ENCODE peak calls at places on chromosome 3, in six cellular contexts. One of them, this sample, is unnamed.

GRCh38 chr3:120780977-120781376 is 38.4 kb downstream of the GTF2E1 start:
- DNase-seq in CD8-positive, alpha-beta memory T cell: no peak
- DNase-seq in effector memory CD4-positive, alpha-beta T cell: no peak
- DNase-seq in body of pancreas: peak; percentile 3
- DNase-seq in naive thymus-derived CD4-positive, alpha-beta T cell: no peak
- DNase-seq in SJSA1: peak; percentile 69
- DNase-seq in this sample: peak; percentile 10

GRCh38 chr3:186966406-186966805 is 36.1 kb downstream of the ST6GAL1 start:
- DNase-seq in CD8-positive, alpha-beta memory T cell: no peak
- DNase-seq in effector memory CD4-positive, alpha-beta T cell: no peak
- DNase-seq in body of pancreas: no peak
- DNase-seq in naive thymus-derived CD4-positive, alpha-beta T cell: no peak
- DNase-seq in SJSA1: no peak
- DNase-seq in this sample: peak; percentile 56

GRCh38 chr3:64651791-64652241 is 36.0 kb downstream of the ADAMTS9 start:
- DNase-seq in CD8-positive, alpha-beta memory T cell: no peak
- DNase-seq in effector memory CD4-positive, alpha-beta T cell: no peak
- DNase-seq in body of pancreas: peak; percentile 27
- DNase-seq in naive thymus-derived CD4-positive, alpha-beta T cell: no peak
- DNase-seq in SJSA1: no peak
- DNase-seq in this sample: no peak

GRCh38 chr3:25610779-25611178 is 53.9 kb downstream of the TOP2B start:
- DNase-seq in CD8-positive, alpha-beta memory T cell: no peak
- DNase-seq in effector memory CD4-positive, alpha-beta T cell: no peak
- DNase-seq in body of pancreas: no peak
- DNase-seq in naive thymus-derived CD4-positive, alpha-beta T cell: no peak
- DNase-seq in SJSA1: no peak
- DNase-seq in this sample: no peak

GRCh38 chr3:10284496-10284895 is 8.3 kb downstream of the GHRL start:
- DNase-seq in CD8-positive, alpha-beta memory T cell: peak; percentile 14
- DNase-seq in effector memory CD4-positive, alpha-beta T cell: peak; percentile 40
- DNase-seq in body of pancreas: no peak
- DNase-seq in naive thymus-derived CD4-positive, alpha-beta T cell: no peak
- DNase-seq in SJSA1: no peak
- DNase-seq in this sample: no peak

GRCh38 chr3:12944413-12944812 is 103.0 kb upstream of the RPL32 start:
- DNase-seq in CD8-positive, alpha-beta memory T cell: no peak
- DNase-seq in effector memory CD4-positive, alpha-beta T cell: no peak
- DNase-seq in body of pancreas: no peak
- DNase-seq in naive thymus-derived CD4-positive, alpha-beta T cell: no peak
- DNase-seq in SJSA1: no peak
- DNase-seq in this sample: no peak

GRCh38 chr3:112847692-112848091 is 1.0 kb upstream of the CD200R1L start:
- DNase-seq in CD8-positive, alpha-beta memory T cell: peak; percentile 7
- DNase-seq in effector memory CD4-positive, alpha-beta T cell: peak; percentile 28
- DNase-seq in body of pancreas: no peak
- DNase-seq in naive thymus-derived CD4-positive, alpha-beta T cell: peak; percentile 6
- DNase-seq in SJSA1: no peak
- DNase-seq in this sample: no peak

GRCh38 chr3:146464783-146465182 is 4.6 kb downstream of the PLSCR2 start:
- DNase-seq in CD8-positive, alpha-beta memory T cell: no peak
- DNase-seq in effector memory CD4-positive, alpha-beta T cell: no peak
- DNase-seq in body of pancreas: no peak
- DNase-seq in naive thymus-derived CD4-positive, alpha-beta T cell: no peak
- DNase-seq in SJSA1: no peak
- DNase-seq in this sample: no peak

GRCh38 chr3:134084230-134084950 is 54.7 kb upstream of the SLCO2A1 start:
- DNase-seq in CD8-positive, alpha-beta memory T cell: no peak
- DNase-seq in effector memory CD4-positive, alpha-beta T cell: no peak
- DNase-seq in body of pancreas: no peak
- DNase-seq in naive thymus-derived CD4-positive, alpha-beta T cell: no peak
- DNase-seq in SJSA1: no peak
- DNase-seq in this sample: no peak

GRCh38 chr3:179045719-179046402 is 25.7 kb downstream of the ZMAT3 start:
- DNase-seq in CD8-positive, alpha-beta memory T cell: no peak
- DNase-seq in effector memory CD4-positive, alpha-beta T cell: no peak
- DNase-seq in body of pancreas: no peak
- DNase-seq in naive thymus-derived CD4-positive, alpha-beta T cell: no peak
- DNase-seq in SJSA1: no peak
- DNase-seq in this sample: peak; percentile 14

GRCh38 chr3:180594631-180595348 is 7.2 kb upstream of the TTC14 start:
- DNase-seq in CD8-positive, alpha-beta memory T cell: no peak
- DNase-seq in effector memory CD4-positive, alpha-beta T cell: no peak
- DNase-seq in body of pancreas: no peak
- DNase-seq in naive thymus-derived CD4-positive, alpha-beta T cell: no peak
- DNase-seq in SJSA1: peak; percentile 2
- DNase-seq in this sample: no peak

GRCh38 chr3:37993811-37994638 is 3.4 kb downstream of the VILL start:
- DNase-seq in CD8-positive, alpha-beta memory T cell: peak; percentile 53
- DNase-seq in effector memory CD4-positive, alpha-beta T cell: peak; percentile 47
- DNase-seq in body of pancreas: peak; percentile 74
- DNase-seq in naive thymus-derived CD4-positive, alpha-beta T cell: peak; percentile 51
- DNase-seq in SJSA1: no peak
- DNase-seq in this sample: no peak

GRCh38 chr3:73685061-73685460 is 60.3 kb upstream of the PDZRN3 start:
- DNase-seq in CD8-positive, alpha-beta memory T cell: no peak
- DNase-seq in effector memory CD4-positive, alpha-beta T cell: no peak
- DNase-seq in body of pancreas: no peak
- DNase-seq in naive thymus-derived CD4-positive, alpha-beta T cell: no peak
- DNase-seq in SJSA1: no peak
- DNase-seq in this sample: peak; percentile 91

GRCh38 chr3:184937611-184938010 is 125.6 kb downstream of the VPS8 start:
- DNase-seq in CD8-positive, alpha-beta memory T cell: no peak
- DNase-seq in effector memory CD4-positive, alpha-beta T cell: no peak
- DNase-seq in body of pancreas: no peak
- DNase-seq in naive thymus-derived CD4-positive, alpha-beta T cell: no peak
- DNase-seq in SJSA1: no peak
- DNase-seq in this sample: no peak

GRCh38 chr3:40843851-40844548 is 319.2 kb downstream of the ZNF621 start:
- DNase-seq in CD8-positive, alpha-beta memory T cell: no peak
- DNase-seq in effector memory CD4-positive, alpha-beta T cell: no peak
- DNase-seq in body of pancreas: no peak
- DNase-seq in naive thymus-derived CD4-positive, alpha-beta T cell: no peak
- DNase-seq in SJSA1: peak; percentile 33
- DNase-seq in this sample: peak; percentile 56

GRCh38 chr3:46907271-46907670 is 29.8 kb downstream of the PTH1R start:
- DNase-seq in CD8-positive, alpha-beta memory T cell: no peak
- DNase-seq in effector memory CD4-positive, alpha-beta T cell: no peak
- DNase-seq in body of pancreas: no peak
- DNase-seq in naive thymus-derived CD4-positive, alpha-beta T cell: no peak
- DNase-seq in SJSA1: no peak
- DNase-seq in this sample: no peak

GRCh38 chr3:196991581-196992460 is 23.2 kb upstream of the PIGZ start:
- DNase-seq in CD8-positive, alpha-beta memory T cell: no peak
- DNase-seq in effector memory CD4-positive, alpha-beta T cell: no peak
- DNase-seq in body of pancreas: no peak
- DNase-seq in naive thymus-derived CD4-positive, alpha-beta T cell: no peak
- DNase-seq in SJSA1: no peak
- DNase-seq in this sample: no peak

GRCh38 chr3:21826416-21826815 is 75.4 kb upstream of the ZNF385D start:
- DNase-seq in CD8-positive, alpha-beta memory T cell: no peak
- DNase-seq in effector memory CD4-positive, alpha-beta T cell: no peak
- DNase-seq in body of pancreas: no peak
- DNase-seq in naive thymus-derived CD4-positive, alpha-beta T cell: no peak
- DNase-seq in SJSA1: no peak
- DNase-seq in this sample: no peak

GRCh38 chr3:71064288-71064975 is 519.1 kb downstream of the FOXP1 start:
- DNase-seq in CD8-positive, alpha-beta memory T cell: peak; percentile 54
- DNase-seq in effector memory CD4-positive, alpha-beta T cell: peak; percentile 61
- DNase-seq in body of pancreas: peak; percentile 56
- DNase-seq in naive thymus-derived CD4-positive, alpha-beta T cell: peak; percentile 74
- DNase-seq in SJSA1: peak; percentile 72
- DNase-seq in this sample: peak; percentile 59

GRCh38 chr3:157410945-157411344 is 25.7 kb upstream of the PTX3 start:
- DNase-seq in CD8-positive, alpha-beta memory T cell: no peak
- DNase-seq in effector memory CD4-positive, alpha-beta T cell: no peak
- DNase-seq in body of pancreas: no peak
- DNase-seq in naive thymus-derived CD4-positive, alpha-beta T cell: no peak
- DNase-seq in SJSA1: no peak
- DNase-seq in this sample: no peak

GRCh38 chr3:25257026-25257425 is 171.0 kb upstream of the RARB start:
- DNase-seq in CD8-positive, alpha-beta memory T cell: no peak
- DNase-seq in effector memory CD4-positive, alpha-beta T cell: no peak
- DNase-seq in body of pancreas: no peak
- DNase-seq in naive thymus-derived CD4-positive, alpha-beta T cell: no peak
- DNase-seq in SJSA1: peak; percentile 67
- DNase-seq in this sample: no peak

GRCh38 chr3:170585008-170585936 is 603 bp downstream of the SLC7A14 start:
- DNase-seq in CD8-positive, alpha-beta memory T cell: no peak
- DNase-seq in effector memory CD4-positive, alpha-beta T cell: no peak
- DNase-seq in body of pancreas: no peak
- DNase-seq in naive thymus-derived CD4-positive, alpha-beta T cell: no peak
- DNase-seq in SJSA1: no peak
- DNase-seq in this sample: no peak

GRCh38 chr3:115325539-115325938 is 178.5 kb upstream of the ZBTB20 start:
- DNase-seq in CD8-positive, alpha-beta memory T cell: no peak
- DNase-seq in effector memory CD4-positive, alpha-beta T cell: no peak
- DNase-seq in body of pancreas: peak; percentile 8
- DNase-seq in naive thymus-derived CD4-positive, alpha-beta T cell: no peak
- DNase-seq in SJSA1: no peak
- DNase-seq in this sample: peak; percentile 53

GRCh38 chr3:42556089-42556632 is 25.6 kb downstream of the SEC22C start:
- DNase-seq in CD8-positive, alpha-beta memory T cell: peak; percentile 20
- DNase-seq in effector memory CD4-positive, alpha-beta T cell: peak; percentile 26
- DNase-seq in body of pancreas: no peak
- DNase-seq in naive thymus-derived CD4-positive, alpha-beta T cell: peak; percentile 66
- DNase-seq in SJSA1: no peak
- DNase-seq in this sample: no peak

DNA sequence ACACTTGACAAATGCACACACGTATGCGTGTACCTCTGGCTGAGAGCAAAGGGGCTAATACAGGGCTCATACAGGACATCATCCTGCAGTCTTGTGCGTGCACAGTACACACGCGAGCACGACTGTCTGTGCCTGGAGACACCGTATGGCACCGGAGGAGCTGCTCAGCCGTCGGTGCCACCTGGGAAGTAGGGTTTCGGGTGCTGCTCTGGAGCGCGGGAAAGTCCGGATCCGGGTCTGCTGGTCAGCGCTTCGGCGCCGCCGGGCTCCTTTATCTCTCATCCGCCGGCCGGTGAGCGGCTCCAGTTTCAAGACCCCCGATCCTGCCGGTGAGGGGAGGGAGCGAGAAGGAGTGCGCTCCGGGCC is 9.3 kb downstream of the FOXL2 start:
- DNase-seq in CD8-positive, alpha-beta memory T cell: no peak
- DNase-seq in effector memory CD4-positive, alpha-beta T cell: no peak
- DNase-seq in body of pancreas: no peak
- DNase-seq in naive thymus-derived CD4-positive, alpha-beta T cell: no peak
- DNase-seq in SJSA1: no peak
- DNase-seq in this sample: no peak
- H3K27me3 ChIP-seq in CD8-positive, alpha-beta memory T cell: peaks cover 69% of the 10 kb centered on the region
- H3K27me3 ChIP-seq in effector memory CD4-positive, alpha-beta T cell: peaks cover 70% of the 10 kb centered on the region
- H3K27me3 ChIP-seq in body of pancreas: peaks cover 46% of the 10 kb centered on the region
- H3K27me3 ChIP-seq in naive thymus-derived CD4-positive, alpha-beta T cell: peaks cover 59% of the 10 kb centered on the region
- H3K27me3 ChIP-seq in SJSA1: peaks cover 53% of the 10 kb centered on the region
- H3K27me3 ChIP-seq in this sample: no peaks in the 10 kb centered on the region

DNA sequence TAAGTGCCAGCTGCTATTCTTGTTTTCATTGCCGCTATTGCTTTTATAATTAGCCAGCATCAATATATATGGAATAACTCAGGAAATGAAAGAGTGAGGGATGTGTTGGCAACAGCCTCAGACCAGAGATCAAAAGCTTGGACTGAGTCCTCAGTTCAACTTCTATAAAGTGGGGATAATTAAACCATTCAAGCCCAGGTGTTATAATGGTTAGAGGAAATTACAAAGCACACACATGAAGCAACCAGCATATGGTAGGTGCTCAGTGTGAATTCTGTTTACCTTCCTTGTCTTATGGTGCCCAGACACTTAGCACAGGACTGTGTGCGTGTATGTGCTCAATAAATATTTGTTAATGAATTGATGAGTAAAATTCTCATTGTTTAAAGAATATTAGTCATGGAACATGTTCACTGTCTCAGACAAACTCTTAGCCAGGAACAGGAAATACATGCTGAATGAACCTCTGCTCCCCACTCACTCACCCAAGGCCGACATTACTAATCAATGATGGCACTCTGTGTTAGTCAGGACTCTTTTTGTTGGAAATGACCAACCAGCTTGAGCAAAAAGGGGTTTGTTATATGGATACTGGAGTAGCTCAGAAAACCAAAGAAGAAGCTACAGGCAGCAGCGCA is 16.7 kb upstream of the CCDC174 start:
- DNase-seq in CD8-positive, alpha-beta memory T cell: no peak
- DNase-seq in effector memory CD4-positive, alpha-beta T cell: no peak
- DNase-seq in body of pancreas: no peak
- DNase-seq in naive thymus-derived CD4-positive, alpha-beta T cell: no peak
- DNase-seq in SJSA1: no peak
- DNase-seq in this sample: no peak
- H3K27me3 ChIP-seq in CD8-positive, alpha-beta memory T cell: no peaks in the 10 kb centered on the region
- H3K27me3 ChIP-seq in effector memory CD4-positive, alpha-beta T cell: peaks cover 3% of the 10 kb centered on the region
- H3K27me3 ChIP-seq in body of pancreas: no peaks in the 10 kb centered on the region
- H3K27me3 ChIP-seq in naive thymus-derived CD4-positive, alpha-beta T cell: no peaks in the 10 kb centered on the region
- H3K27me3 ChIP-seq in SJSA1: no peaks in the 10 kb centered on the region
- H3K27me3 ChIP-seq in this sample: peaks cover 20% of the 10 kb centered on the region

GRCh38 chr3:128434524-128434923 is 32.2 kb downstream of the DNAJB8 start:
- DNase-seq in CD8-positive, alpha-beta memory T cell: no peak
- DNase-seq in effector memory CD4-positive, alpha-beta T cell: no peak
- DNase-seq in body of pancreas: no peak
- DNase-seq in naive thymus-derived CD4-positive, alpha-beta T cell: no peak
- DNase-seq in SJSA1: no peak
- DNase-seq in this sample: no peak
- H3K27me3 ChIP-seq in CD8-positive, alpha-beta memory T cell: peaks cover 8% of the 10 kb centered on the region
- H3K27me3 ChIP-seq in effector memory CD4-positive, alpha-beta T cell: peaks cover 27% of the 10 kb centered on the region
- H3K27me3 ChIP-seq in body of pancreas: no peaks in the 10 kb centered on the region
- H3K27me3 ChIP-seq in naive thymus-derived CD4-positive, alpha-beta T cell: peaks cover 13% of the 10 kb centered on the region
- H3K27me3 ChIP-seq in SJSA1: peaks cover 21% of the 10 kb centered on the region
- H3K27me3 ChIP-seq in this sample: peaks cover 41% of the 10 kb centered on the region

GRCh38 chr3:123447416-123447748 is 1.5 kb downstream of the ADCY5 start:
- DNase-seq in CD8-positive, alpha-beta memory T cell: no peak
- DNase-seq in effector memory CD4-positive, alpha-beta T cell: no peak
- DNase-seq in body of pancreas: peak; percentile 8
- DNase-seq in naive thymus-derived CD4-positive, alpha-beta T cell: no peak
- DNase-seq in SJSA1: no peak
- DNase-seq in this sample: no peak

GRCh38 chr3:123446610-123447109 is 2.2 kb downstream of the ADCY5 start:
- DNase-seq in CD8-positive, alpha-beta memory T cell: no peak
- DNase-seq in effector memory CD4-positive, alpha-beta T cell: no peak
- DNase-seq in body of pancreas: no peak
- DNase-seq in naive thymus-derived CD4-positive, alpha-beta T cell: no peak
- DNase-seq in SJSA1: no peak
- DNase-seq in this sample: no peak

GRCh38 chr3:123445702-123446101 is 3.2 kb downstream of the ADCY5 start:
- DNase-seq in CD8-positive, alpha-beta memory T cell: no peak
- DNase-seq in effector memory CD4-positive, alpha-beta T cell: no peak
- DNase-seq in body of pancreas: no peak
- DNase-seq in naive thymus-derived CD4-positive, alpha-beta T cell: no peak
- DNase-seq in SJSA1: no peak
- DNase-seq in this sample: no peak

GRCh38 chr3:123444744-123445143 is 4.1 kb downstream of the ADCY5 start:
- DNase-seq in CD8-positive, alpha-beta memory T cell: no peak
- DNase-seq in effector memory CD4-positive, alpha-beta T cell: no peak
- DNase-seq in body of pancreas: no peak
- DNase-seq in naive thymus-derived CD4-positive, alpha-beta T cell: no peak
- DNase-seq in SJSA1: no peak
- DNase-seq in this sample: no peak

DNA sequence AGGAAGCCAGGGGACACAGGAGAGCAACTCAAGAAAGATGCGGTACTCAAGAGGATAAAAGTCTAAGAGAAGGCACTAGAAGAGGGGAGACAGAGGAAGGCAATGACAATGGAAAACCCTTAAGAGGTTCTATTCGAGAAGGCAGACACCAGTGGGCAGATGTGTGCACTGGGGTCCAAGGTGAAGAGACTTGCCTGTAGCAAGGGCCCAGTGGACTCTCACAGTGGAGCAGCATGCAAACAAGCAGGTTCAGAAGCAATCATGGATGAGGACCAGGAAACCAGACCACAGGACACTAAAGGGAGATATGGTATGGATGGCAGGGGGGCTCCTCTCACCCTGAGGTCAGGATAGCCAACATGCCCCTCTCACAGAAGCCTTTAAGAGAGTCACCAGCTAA is 2.7 kb downstream of the ADCY5 start:
- DNase-seq in CD8-positive, alpha-beta memory T cell: no peak
- DNase-seq in effector memory CD4-positive, alpha-beta T cell: no peak
- DNase-seq in body of pancreas: no peak
- DNase-seq in naive thymus-derived CD4-positive, alpha-beta T cell: no peak
- DNase-seq in SJSA1: no peak
- DNase-seq in this sample: no peak
- H3K27me3 ChIP-seq in CD8-positive, alpha-beta memory T cell: peaks cover 11% of the 10 kb centered on the region
- H3K27me3 ChIP-seq in effector memory CD4-positive, alpha-beta T cell: peaks cover 46% of the 10 kb centered on the region
- H3K27me3 ChIP-seq in body of pancreas: peaks cover 21% of the 10 kb centered on the region
- H3K27me3 ChIP-seq in naive thymus-derived CD4-positive, alpha-beta T cell: no peaks in the 10 kb centered on the region
- H3K27me3 ChIP-seq in SJSA1: peaks cover 51% of the 10 kb centered on the region
- H3K27me3 ChIP-seq in this sample: peaks cover 4% of the 10 kb centered on the region